ENCODE peak calls at places on chromosomes 3 and 15, in nine cellular contexts. C is activated CD8-positive, alpha-beta T cell treated with anti-CD3 and anti-CD28 coated beads, Interleukin-2, amount 10 ng/mL, durations not matched to agents 7 days and 5 days; D is WTC11; R is naive thymus-derived CD8-positive, alpha-beta T cell; K is heart right ventricle; B is left cardiac atrium; U is heart left ventricle; O is T-helper 17 cell; H is activated T-cell treated with anti-CD3 and anti-CD28 coated beads, Interleukin-2, amount 50 U/mL, for 4 hours. M is an unnamed sample.

GRCh38 chr3:111803123-111803593 is 55.9 kb upstream of the PHLDB2 start:
- ATAC-seq in C (no peak), U (peak; percentile 52), D (no peak), K (peak; percentile 88), O (no peak), R (no peak), H (no peak), B (peak; percentile 92), M (peak; percentile 92)

GRCh38 chr3:182375921-182376320 is 417.4 kb upstream of the ATP11B start:
- ATAC-seq in D (no peak), C (no peak), O (no peak), U (no peak), B (no peak), H (no peak), R (no peak), K (no peak), M (no peak)

GRCh38 chr3:47996440-47996839 is 19.8 kb downstream of the MAP4 start:
- ATAC-seq in K (no peak), U (no peak), C (no peak), D (no peak), O (no peak), H (no peak), R (no peak), B (no peak), M (no peak)

GRCh38 chr15:75151214-75152128 is 50.2 kb upstream of the C15orf39 start:
- ATAC-seq in D (no peak), R (no peak), K (peak; percentile 24), H (no peak), O (no peak), B (peak; percentile 43), C (no peak), U (peak; percentile 54), M (no peak)

GRCh38 chr15:32089851-32090359 is 59.6 kb downstream of the CHRNA7 start:
- ATAC-seq in C (no peak), O (no peak), K (no peak), R (no peak), D (peak; percentile 70), B (no peak), U (no peak), H (no peak), M (no peak)

GRCh38 chr3:36172699-36173098 is 207.6 kb upstream of the STAC start:
- ATAC-seq in H (no peak), R (no peak), D (no peak), K (no peak), B (no peak), O (no peak), U (no peak), C (no peak), M (no peak)

GRCh38 chr15:63441266-63441665 is 59.6 kb upstream of the CA12 start:
- ATAC-seq in D (no peak), B (no peak), R (no peak), U (no peak), K (no peak), H (no peak), C (no peak), O (no peak), M (no peak)

GRCh38 chr15:51864408-51865056 is 35.1 kb downstream of the TMOD3 start:
- ATAC-seq in B (no peak), K (no peak), O (no peak), C (no peak), H (peak; percentile 59), U (no peak), D (peak; percentile 90), R (no peak), M (no peak)

GRCh38 chr15:82197734-82198594 is 64.6 kb downstream of the EFL1 start:
- ATAC-seq in H (peak; percentile 69), K (peak; percentile 87), C (peak; percentile 89), D (peak; percentile 98), R (peak; percentile 72), U (peak; percentile 44), O (peak; percentile 77), B (peak; percentile 89), M (peak; percentile 89)

GRCh38 chr3:6657591-6657990 is 203.3 kb upstream of the GRM7 start:
- ATAC-seq in R (no peak), O (no peak), U (no peak), K (no peak), D (no peak), C (no peak), H (no peak), B (no peak), M (no peak)